ENCODE peak calls at places on chromosomes 1 and 21, in nine cellular contexts. Q is GM13977, X is fibroblast of the aortic adventitia, Y is cardiac fibroblast, N is mammary epithelial cell, K is AG04450, L is GM06990, A is progenitor cell of endocrine pancreas, W is omental fat pad. C is an unnamed sample.

GRCh38 chr1:175132456-175132855 is 60.1 kb downstream of the KIAA0040 start:
- DNase-seq in N (no peak), Q (no peak), L (no peak), W (no peak), K (no peak), Y (peak; percentile 45), A (no peak), X (peak; percentile 46), C (no peak)

GRCh38 chr1:218480691-218481099 is 135.6 kb downstream of the TGFB2 start:
- DNase-seq in W (no peak), X (peak; percentile 85), L (no peak), K (peak; percentile 63), Q (no peak), N (peak; percentile 84), A (no peak), Y (peak; percentile 91), C (no peak)

GRCh38 chr1:15153842-15154479 is 414 bp downstream of the TMEM51 start:
- DNase-seq in K (no peak), W (no peak), A (peak; percentile 57), N (peak; percentile 63), Y (peak; percentile 68), Q (peak; percentile 72), X (peak; percentile 43), L (no peak), C (no peak)

GRCh38 chr1:78833491-78833890 is 173.0 kb downstream of the ADGRL4 start:
- DNase-seq in N (peak; percentile 79), A (no peak), Q (no peak), L (no peak), X (peak; percentile 77), W (no peak), Y (peak; percentile 95), K (no peak), C (no peak)

GRCh38 chr1:94316836-94317789 is 79.7 kb upstream of the ARHGAP29 start:
- DNase-seq in A (no peak), Q (no peak), K (no peak), Y (peak; percentile 65), N (peak; percentile 52), W (no peak), X (peak; percentile 74), L (no peak), C (no peak)

GRCh38 chr21:27104749-27105439 is 138.0 kb upstream of the ADAMTS5 start:
- DNase-seq in K (no peak), L (no peak), Y (peak; percentile 52), X (peak; percentile 32), A (no peak), Q (no peak), N (peak; percentile 14), W (no peak), C (no peak)

GRCh38 chr1:185260611-185261010 is 56.4 kb downstream of the IVNS1ABP start:
- DNase-seq in Q (no peak), N (no peak), Y (peak; percentile 26), X (no peak), W (no peak), L (no peak), A (no peak), K (no peak), C (no peak)

GRCh38 chr1:89953072-89953626 is 41.8 kb upstream of the ZNF326 start:
- DNase-seq in N (peak; percentile 95), Y (peak; percentile 91), W (no peak), K (peak; percentile 47), A (no peak), Q (no peak), X (peak; percentile 85), L (peak; percentile 31), C (no peak)

GRCh38 chr1:186234976-186235686 is 139.9 kb downstream of the TPR start:
- DNase-seq in L (no peak), Q (no peak), Y (no peak), W (no peak), A (no peak), N (no peak), K (no peak), X (peak; percentile 27), C (no peak)

GRCh38 chr1:9653783-9654517 is 2.4 kb downstream of the PIK3CD start:
- DNase-seq in Q (no peak), Y (no peak), L (peak; percentile 74), W (no peak), A (no peak), K (no peak), X (no peak), N (no peak), C (peak; percentile 25)

GRCh38 chr1:241113557-241113956 is 243.4 kb downstream of the RGS7 start:
- DNase-seq in L (no peak), X (no peak), Y (no peak), A (no peak), Q (no peak), W (no peak), K (no peak), N (no peak), C (no peak)

GRCh38 chr1:230292739-230293720 is 133.1 kb downstream of the PGBD5 start:
- DNase-seq in L (no peak), Q (no peak), N (peak; percentile 24), X (no peak), A (no peak), Y (no peak), K (no peak), W (no peak), C (no peak)

GRCh38 chr1:43554444-43554992 is 23.8 kb downstream of the PTPRF start:
- DNase-seq in K (no peak), L (no peak), W (no peak), X (peak; percentile 57), A (no peak), Q (no peak), Y (peak; percentile 62), N (peak; percentile 32), C (no peak)

GRCh38 chr1:201925301-201925567 is 21.1 kb downstream of the LMOD1 start:
- DNase-seq in Y (no peak), N (no peak), A (no peak), K (no peak), L (no peak), W (no peak), Q (no peak), X (no peak), C (no peak)

GRCh38 chr1:15056515-15057285 is 96.8 kb upstream of the TMEM51 start:
- DNase-seq in L (no peak), Q (no peak), K (peak; percentile 18), A (no peak), N (peak; percentile 37), Y (peak; percentile 18), W (no peak), X (peak; percentile 30), C (no peak)

GRCh38 chr1:178438432-178438831 is 58.3 kb downstream of the CLEC20A start:
- DNase-seq in Q (no peak), X (no peak), A (no peak), L (no peak), W (no peak), Y (peak; percentile 17), N (peak; percentile 47), K (no peak), C (no peak)

GRCh38 chr1:31789259-31790065 is 25.3 kb upstream of the ADGRB2 start:
- DNase-seq in W (peak; percentile 99), L (peak; percentile 91), N (peak; percentile 75), Q (peak; percentile 95), K (peak; percentile 80), X (peak; percentile 90), A (peak; percentile 99), Y (peak; percentile 91), C (peak; percentile 97)

GRCh38 chr1:177133977-177134538 is 30.5 kb downstream of the ASTN1 start:
- DNase-seq in L (no peak), Y (no peak), K (no peak), W (no peak), X (no peak), A (no peak), Q (no peak), N (no peak), C (no peak)

GRCh38 chr1:56671542-56671941 is 26.4 kb downstream of the PRKAA2 start:
- DNase-seq in X (no peak), A (no peak), Q (no peak), N (no peak), L (no peak), W (no peak), K (no peak), Y (no peak), C (no peak)

GRCh38 chr1:48684381-48684780 is 92.3 kb downstream of the BEND5 start:
- DNase-seq in X (no peak), N (no peak), W (no peak), Q (no peak), A (no peak), Y (no peak), K (no peak), L (no peak), C (no peak)
- TF ChIP-seq CTCF in X (no peak), N (no peak), W (no peak), Q (no peak), A (no peak), Y (no peak), K (no peak), L (no peak), C (no peak)

GRCh38 chr1:170866646-170867045 is 68.7 kb upstream of the MROH9 start:
- DNase-seq in Y (no peak), N (no peak), K (no peak), A (no peak), X (no peak), L (no peak), W (no peak), Q (no peak), C (no peak)

GRCh38 chr1:170864784-170865538 is 70.4 kb upstream of the MROH9 start:
- DNase-seq in X (peak; percentile 45), W (no peak), L (no peak), N (no peak), Q (no peak), Y (no peak), K (no peak), A (no peak), C (no peak)

GRCh38 chr1:170864238-170864637 is 71.1 kb upstream of the MROH9 start:
- DNase-seq in W (no peak), L (no peak), A (no peak), N (no peak), Q (no peak), Y (peak; percentile 45), X (peak; percentile 81), K (no peak), C (no peak)

GRCh38 chr1:170857955-170858354 is 77.4 kb upstream of the MROH9 start:
- DNase-seq in K (no peak), W (no peak), Y (no peak), L (no peak), A (no peak), N (no peak), Q (no peak), X (no peak), C (no peak)

GRCh38 chr1:170863600-170863999 is 71.7 kb upstream of the MROH9 start:
- DNase-seq in X (peak; percentile 14), A (no peak), K (no peak), N (no peak), L (no peak), W (no peak), Y (peak; percentile 51), Q (no peak), C (no peak)
- TF ChIP-seq CTCF in X (no peak), A (no peak), K (no peak), N (no peak), L (no peak), W (no peak), Y (no peak), Q (no peak), C (no peak)

GRCh38 chr1:200673952-200674823 is 4.5 kb upstream of the DDX59 start:
- DNase-seq in K (peak; percentile 26), N (peak; percentile 88), A (no peak), Y (peak; percentile 49), W (no peak), L (no peak), X (no peak), Q (no peak), C (no peak)
- TF ChIP-seq CTCF in K (peak; percentile 24), N (no peak), A (no peak), Y (no peak), W (no peak), L (no peak), X (no peak), Q (no peak), C (no peak)

GRCh38 chr21:32499249-32500055 is 85.9 kb downstream of the TCP10L start:
- DNase-seq in A (no peak), Y (peak; percentile 83), W (no peak), L (no peak), X (peak; percentile 83), N (no peak), Q (no peak), K (no peak), C (no peak)
- TF ChIP-seq CTCF in A (no peak), Y (no peak), W (no peak), L (no peak), X (peak; percentile 11), N (no peak), Q (no peak), K (peak; percentile 17), C (no peak)

C was measured in natural killer cell.